ENCODE peak calls at places on chromosomes 16 and 17, in four cellular contexts. N is GM23248, W is fibroblast of lung, X is hepatocyte. E is an unnamed sample.

GRCh38 chr17:72173475-72174116 is 52.8 kb downstream of the SOX9 start:
- DNase-seq in X (no peak), W (no peak), N (no peak), E (no peak)

GRCh38 chr17:1203111-1203966 is 23.6 kb upstream of the ABR start:
- DNase-seq in W (peak; percentile 54), N (peak; percentile 92), X (peak; percentile 86), E (peak; percentile 70)

GRCh38 chr17:82737981-82738877 is 2.8 kb downstream of the FN3K start:
- DNase-seq in N (peak; percentile 68), W (no peak), X (peak; percentile 46), E (no peak)

GRCh38 chr16:35363510-35363909 is 1904.1 kb downstream of the TP53TG3F start:
- DNase-seq in W (no peak), X (no peak), N (no peak), E (no peak)

GRCh38 chr16:55559233-55559632 is 7.3 kb upstream of the CAPNS2 start:
- DNase-seq in X (peak; percentile 10), W (peak; percentile 78), N (peak; percentile 13), E (no peak)

GRCh38 chr17:28347261-28347891 is 10.0 kb downstream of the POLDIP2 start:
- DNase-seq in N (peak; percentile 95), W (peak; percentile 85), X (no peak), E (no peak)

GRCh38 chr16:90081606-90081970 is 4.5 kb upstream of the PRDM7 start:
- DNase-seq in N (peak; percentile 15), X (no peak), W (no peak), E (no peak)

GRCh38 chr16:84279871-84280270 is 14.8 kb upstream of the WFDC1 start:
- DNase-seq in W (no peak), N (no peak), X (no peak), E (no peak)

GRCh38 chr17:81052199-81052997 is 17.4 kb downstream of the BAIAP2 start:
- DNase-seq in N (no peak), X (no peak), W (no peak), E (no peak)

GRCh38 chr17:41145261-41145660 is 4.4 kb downstream of the KRTAP4-5 start:
- DNase-seq in W (no peak), X (no peak), N (no peak), E (no peak)

GRCh38 chr17:68383443-68384321 is 73.6 kb downstream of the WIPI1 start:
- DNase-seq in W (peak; percentile 94), X (peak; percentile 35), N (peak; percentile 91), E (no peak)

GRCh38 chr17:3750926-3751325 is 27.2 kb downstream of the HASPIN start:
- DNase-seq in X (no peak), W (no peak), N (no peak), E (no peak)

GRCh38 chr16:50295541-50296132 is 29.3 kb downstream of the ADCY7 start:
- DNase-seq in N (no peak), W (no peak), X (no peak), E (no peak)

GRCh38 chr17:37147301-37147812 is 198.6 kb downstream of the AATF start:
- DNase-seq in X (peak; percentile 21), W (no peak), N (no peak), E (peak; percentile 95)

GRCh38 chr17:78237403-78238012 is 6.1 kb downstream of the TMEM235 start:
- DNase-seq in N (no peak), X (peak; percentile 10), W (peak; percentile 26), E (no peak)

GRCh38 chr17:74151551-74152315 is 51.7 kb upstream of the RPL38 start:
- DNase-seq in W (no peak), N (no peak), X (no peak), E (no peak)

GRCh38 chr17:19940722-19941464 is 36.7 kb downstream of the AKAP10 start:
- DNase-seq in N (peak; percentile 57), W (peak; percentile 38), X (peak; percentile 40), E (no peak)

GRCh38 chr16:56852401-56852730 is 12.6 kb upstream of the SLC12A3 start:
- DNase-seq in N (no peak), X (no peak), W (no peak), E (no peak)

GRCh38 chr16:88373211-88373610 is 9.5 kb upstream of the ZNF469 start:
- DNase-seq in W (no peak), X (no peak), N (no peak), E (no peak)

GRCh38 chr16:49548571-49548970 is 175.0 kb downstream of the C16orf78 start:
- DNase-seq in W (no peak), N (no peak), X (no peak), E (no peak)

GRCh38 chr16:47136101-47136820 is 7.5 kb downstream of the NETO2 start:
- DNase-seq in N (peak; percentile 16), X (no peak), W (no peak), E (no peak)

GRCh38 chr16:58442547-58442946 is 50.3 kb downstream of the GINS3 start:
- DNase-seq in X (no peak), N (no peak), W (no peak), E (no peak)
- H2AFZ ChIP-seq in X (no peak overlapping the region), N (no peak overlapping the region), W (no peak overlapping the region), E (no peak overlapping the region)

DNA sequence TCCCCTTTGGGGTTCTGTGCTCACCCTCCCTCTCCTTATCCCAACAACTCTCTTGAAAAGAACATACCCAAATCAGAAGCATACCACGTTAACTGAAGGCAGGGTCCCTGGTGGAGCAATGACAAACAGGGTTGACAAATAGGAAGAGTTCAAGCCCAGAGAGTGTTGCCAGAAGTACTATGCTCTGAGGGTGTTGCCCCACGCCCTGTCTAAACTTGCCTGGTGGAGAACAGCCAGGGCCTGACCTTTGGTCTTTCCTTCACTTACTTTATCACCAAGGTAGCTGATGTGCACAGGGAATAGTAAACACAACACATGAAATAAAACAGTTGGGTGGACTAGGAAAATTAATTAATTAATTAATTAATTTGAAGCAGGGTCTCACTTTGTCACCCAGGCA is 23.3 kb downstream of the ZNF75A start:
- DNase-seq in N (no peak), X (no peak), W (no peak), E (peak; percentile 27)
- H2AFZ ChIP-seq in N (no peak overlapping the region), X (no peak overlapping the region), W (no peak overlapping the region), E (no peak overlapping the region)

GRCh38 chr16:10225653-10226052 is 43.4 kb upstream of the GRIN2A start:
- DNase-seq in W (no peak), X (no peak), N (no peak), E (no peak)

GRCh38 chr16:10228779-10229178 is 46.6 kb upstream of the GRIN2A start:
- DNase-seq in W (no peak), N (no peak), X (no peak), E (no peak)

GRCh38 chr16:10231563-10231962 is 49.3 kb upstream of the GRIN2A start:
- DNase-seq in X (no peak), N (no peak), W (no peak), E (no peak)

GRCh38 chr16:10220942-10221341 is 38.7 kb upstream of the GRIN2A start:
- DNase-seq in W (no peak), N (no peak), X (no peak), E (no peak)

DNA sequence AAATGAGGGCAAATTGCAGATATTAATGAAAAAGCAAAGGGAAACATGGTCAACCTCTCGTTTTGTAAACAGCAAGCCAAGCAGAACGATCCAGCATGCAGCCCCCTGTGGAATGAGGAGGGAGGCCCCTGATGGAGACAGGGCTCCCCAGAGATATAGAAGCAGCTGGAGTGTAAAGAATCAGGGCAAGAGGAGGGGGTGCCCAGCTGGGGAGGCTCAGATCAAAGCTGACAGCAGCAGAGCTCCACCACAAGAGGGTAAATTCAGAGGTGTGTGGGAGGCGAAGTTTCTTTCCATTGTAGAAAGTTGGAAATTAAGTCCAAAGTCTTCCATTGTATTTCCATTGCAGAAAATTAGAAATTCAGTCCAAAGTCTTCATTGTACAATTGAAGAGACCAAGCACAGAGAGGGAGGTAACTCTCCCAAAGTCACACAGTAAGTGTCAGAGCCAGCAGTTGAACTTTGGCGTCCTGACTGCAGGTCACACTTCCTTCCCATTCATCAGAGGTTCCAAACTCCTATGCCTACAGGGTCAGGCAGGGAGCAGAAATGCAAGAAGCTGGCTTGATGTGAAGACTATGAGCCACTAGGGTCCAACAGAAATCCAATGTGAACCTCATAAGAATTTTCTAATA is 44.6 kb upstream of the GRIN2A start:
- DNase-seq in N (no peak), X (no peak), W (no peak), E (no peak)
- H2AFZ ChIP-seq in N (no peak overlapping the region), X (no peak overlapping the region), W (no peak overlapping the region), E (no peak overlapping the region)

DNA sequence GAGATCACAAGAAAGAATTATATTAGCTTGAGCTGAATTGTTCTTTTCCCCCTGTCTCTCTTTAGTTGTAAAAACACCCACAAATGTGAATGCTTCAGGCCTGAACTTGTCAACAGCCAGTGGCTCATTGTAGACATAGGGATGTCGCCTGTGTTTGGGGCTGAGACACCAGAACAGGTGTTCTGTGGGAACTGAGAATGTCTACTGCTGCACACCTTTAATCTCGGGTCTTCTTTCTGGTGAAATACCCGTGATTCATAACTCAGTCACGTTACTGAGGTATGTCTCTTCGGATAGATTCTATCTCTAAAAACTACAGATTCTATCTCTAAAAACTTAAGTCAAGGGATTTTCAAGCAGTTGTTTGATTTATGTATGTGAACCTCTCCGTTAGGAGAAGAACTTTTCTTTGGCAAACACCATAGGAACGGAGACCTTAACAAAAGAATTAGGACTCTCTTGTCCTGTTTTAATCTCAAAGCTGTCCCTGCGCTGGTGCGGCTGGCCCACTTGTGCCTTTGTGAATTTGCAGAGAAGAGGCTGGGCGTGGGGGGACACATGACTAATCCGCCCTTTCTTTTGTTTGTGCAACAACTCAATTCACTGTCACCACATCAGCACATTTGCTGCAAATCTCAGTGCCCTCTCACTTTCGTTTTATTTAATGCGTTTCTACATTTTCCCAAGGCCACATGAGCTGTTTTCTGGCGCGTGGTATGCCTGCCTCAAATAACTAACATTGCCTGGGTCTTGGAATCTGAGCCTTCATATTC is 643.0 kb downstream of the MAF start:
- DNase-seq in X (no peak), W (no peak), N (no peak), E (no peak)
- H2AFZ ChIP-seq in X (no peak overlapping the region), W (no peak overlapping the region), N (no peak overlapping the region), E (no peak overlapping the region)

E was measured in Karpas-422.